ENCODE peak calls at places on chromosome 4, in eight cellular contexts. V is CD8-positive, alpha-beta memory T cell; G is HS-27A; C is astrocyte of the spinal cord; U is effector CD4-positive, alpha-beta T cell; H is Caco-2; F is T-helper 1 cell; M is ELF-1. S is an unnamed sample.
A peak's percentile ranks its signal among the peaks of the same experiment; 100 is the strongest.

GRCh38 chr4:108301583-108302256 is 133.0 kb upstream of the LEF1 start:
- DNase-seq in G (no peak), C (no peak), U (no peak), H (no peak), M (peak; percentile 19), V (no peak), F (no peak), S (no peak)

GRCh38 chr4:48902266-48902665 is 4.3 kb downstream of the OCIAD2 start:
- DNase-seq in M (no peak), H (no peak), V (no peak), C (no peak), F (no peak), U (no peak), G (no peak), S (no peak)

GRCh38 chr4:96347582-96347981 is 507.7 kb downstream of the PDHA2 start:
- DNase-seq in V (no peak), U (no peak), H (no peak), F (no peak), G (no peak), C (peak; percentile 39), M (peak; percentile 17), S (no peak)

GRCh38 chr4:42767669-42768068 is 110.8 kb upstream of the ATP8A1 start:
- DNase-seq in U (no peak), H (no peak), F (no peak), G (no peak), M (peak; percentile 73), C (no peak), V (no peak), S (no peak)

GRCh38 chr4:79201976-79202375 is 123.9 kb downstream of the NAA11 start:
- DNase-seq in F (no peak), G (no peak), U (no peak), C (no peak), V (no peak), H (no peak), M (no peak), S (no peak)

GRCh38 chr4:3703677-3704521 is 62.3 kb upstream of the ADRA2C start:
- DNase-seq in C (no peak), G (no peak), H (no peak), V (peak; percentile 30), M (peak; percentile 52), U (no peak), F (no peak), S (no peak)

GRCh38 chr4:98469776-98470175 is 188.6 kb downstream of the TSPAN5 start:
- DNase-seq in M (peak; percentile 8), H (no peak), F (no peak), C (no peak), V (no peak), U (no peak), G (no peak), S (no peak)

GRCh38 chr4:128513664-128514484 is 226.3 kb upstream of the PGRMC2 start:
- DNase-seq in G (no peak), M (no peak), V (no peak), H (no peak), F (no peak), C (peak; percentile 69), U (no peak), S (no peak)

GRCh38 chr4:128524311-128524710 is 236.7 kb upstream of the PGRMC2 start:
- DNase-seq in U (no peak), M (no peak), C (peak; percentile 87), V (no peak), F (no peak), G (no peak), H (no peak), S (no peak)

GRCh38 chr4:4994312-4995097 is 24.8 kb downstream of the CYTL1 start:
- DNase-seq in C (no peak), F (no peak), H (no peak), G (no peak), V (no peak), U (no peak), M (no peak), S (no peak)

GRCh38 chr4:68654946-68655721 is 15.3 kb downstream of the UGT2B15 start:
- DNase-seq in M (no peak), U (no peak), C (no peak), F (no peak), G (no peak), H (no peak), V (no peak), S (no peak)

GRCh38 chr4:4343038-4343437 is 43.9 kb upstream of the NSG1 start:
- DNase-seq in U (no peak), H (no peak), G (no peak), M (no peak), F (no peak), C (no peak), V (no peak), S (no peak)

GRCh38 chr4:145956288-145956890 is 17.8 kb upstream of the ZNF827 start:
- DNase-seq in C (peak; percentile 39), H (no peak), F (no peak), M (peak; percentile 44), G (no peak), V (peak; percentile 47), U (peak; percentile 20), S (no peak)

GRCh38 chr4:177108708-177109107 is 201.0 kb upstream of the NEIL3 start:
- DNase-seq in F (no peak), M (no peak), V (no peak), H (no peak), U (no peak), G (no peak), C (no peak), S (no peak)

GRCh38 chr4:76856183-76856969 is 41.6 kb downstream of the SOWAHB start:
- DNase-seq in G (no peak), V (no peak), C (peak; percentile 87), H (peak; percentile 77), M (no peak), F (no peak), U (no peak), S (no peak)

GRCh38 chr4:123361195-123361861 is 35.3 kb upstream of the SPRY1 start:
- DNase-seq in G (peak; percentile 45), M (no peak), V (no peak), U (no peak), H (no peak), C (peak; percentile 87), F (no peak), S (no peak)

GRCh38 chr4:62871057-62871456 is 1538.2 kb downstream of the TECRL start:
- DNase-seq in V (no peak), F (no peak), U (no peak), M (no peak), H (no peak), G (no peak), C (no peak), S (no peak)

GRCh38 chr4:73690051-73690744 is 50.2 kb upstream of the CXCL8 start:
- DNase-seq in V (no peak), C (no peak), G (no peak), F (no peak), M (no peak), U (no peak), H (no peak), S (no peak)

GRCh38 chr4:90979551-90979950 is 852.4 kb downstream of the CCSER1 start:
- DNase-seq in H (no peak), V (no peak), F (no peak), G (no peak), U (no peak), C (no peak), M (no peak), S (no peak)

GRCh38 chr4:33369366-33369899 is 2649.3 kb downstream of the PCDH7 start:
- DNase-seq in G (peak; percentile 2), U (no peak), F (no peak), V (no peak), C (peak; percentile 83), M (no peak), H (no peak), S (no peak)

GRCh38 chr4:184370711-184371389 is 103.5 kb downstream of the IRF2 start:
- DNase-seq in C (peak; percentile 50), V (no peak), H (no peak), F (no peak), G (no peak), M (no peak), U (no peak), S (no peak)

GRCh38 chr4:3573131-3573530 is 40.9 kb upstream of the LRPAP1 start:
- DNase-seq in M (no peak), G (no peak), F (no peak), V (no peak), C (no peak), H (no peak), U (no peak), S (no peak)

GRCh38 chr4:186557486-186557885 is 2.1 kb upstream of the MTNR1A start:
- DNase-seq in V (no peak), C (peak; percentile 28), F (no peak), M (no peak), U (no peak), H (no peak), G (no peak), S (no peak)

S was measured in activated T-helper 2 cell treated with anti-CD3 and anti-CD28 coated beads, Interferon-gamma antibody, Interleukin-2, Interleukin-4, amounts not matched to agents 10 μg/mL and 5 μg/mL and 100 μg/mL, durations not matched to agents 14 hours and 24 hours and 36 hours.